ENCODE peak calls at places on chromosomes 16 and 17, in nine cellular contexts. D is psoas muscle, V is endodermal cell, C is activated B cell treated with CpG ODN at 0.5 μM for 24 hours, I is mesothelial cell of epicardium, P is upper lobe of right lung, H is brain microvascular endothelial cell, L is AG09309, R is esophagus squamous epithelium. M is an unnamed sample.
A peak's percentile ranks its signal among the peaks of the same experiment; 100 is the strongest.

GRCh38 chr17:20784100-20784665 is 204.7 kb downstream of the CDRT15L2 start:
- DNase-seq in C (no peak), D (no peak), V (peak; percentile 18), H (no peak), R (no peak), L (no peak), I (no peak), P (no peak), M (peak; percentile 56)

GRCh38 chr17:18258356-18259038 is at the start of gene FLII:
- DNase-seq in D (no peak), I (peak; percentile 60), V (peak; percentile 90), H (no peak), C (peak; percentile 66), R (no peak), L (no peak), P (no peak), M (no peak)

GRCh38 chr17:20852541-20853370 is 190.1 kb downstream of the USP22 start:
- DNase-seq in L (no peak), D (peak; percentile 41), I (peak; percentile 70), C (no peak), R (no peak), V (peak; percentile 93), H (no peak), P (no peak), M (no peak)

GRCh38 chr16:59046335-59046734 is 312.2 kb upstream of the GOT2 start:
- DNase-seq in L (no peak), D (no peak), R (no peak), C (no peak), V (no peak), P (no peak), H (no peak), I (no peak), M (no peak)

GRCh38 chr16:47460301-47460754 is 535 bp downstream of the ITFG1 start:
- DNase-seq in D (no peak), V (no peak), R (no peak), C (no peak), I (no peak), P (no peak), L (no peak), H (no peak), M (no peak)

GRCh38 chr17:12789075-12789975 is at the start of gene ARHGAP44:
- DNase-seq in P (peak; percentile 87), C (peak; percentile 51), L (no peak), V (peak; percentile 97), R (no peak), I (peak; percentile 82), D (peak; percentile 71), H (peak; percentile 40), M (peak; percentile 80)

GRCh38 chr16:4574919-4575705 is 19.0 kb downstream of the C16orf96 start:
- DNase-seq in H (no peak), D (no peak), P (no peak), C (no peak), R (no peak), I (no peak), V (peak; percentile 81), L (no peak), M (no peak)

GRCh38 chr16:19294156-19294649 is 8.7 kb downstream of the CLEC19A start:
- DNase-seq in H (no peak), I (no peak), V (no peak), D (peak; percentile 49), R (no peak), P (peak; percentile 81), L (no peak), C (peak; percentile 18), M (no peak)

GRCh38 chr16:83971165-83972130 is 3.4 kb downstream of the NECAB2 start:
- DNase-seq in D (no peak), I (no peak), P (no peak), L (no peak), R (no peak), C (no peak), H (no peak), V (no peak), M (no peak)

GRCh38 chr16:8962393-8963009 is 1.2 kb downstream of the USP7 start:
- DNase-seq in H (no peak), D (peak; percentile 24), I (peak; percentile 54), C (peak; percentile 55), V (peak; percentile 71), P (peak; percentile 69), L (no peak), R (peak; percentile 14), M (no peak)

GRCh38 chr16:73171901-73172619 is 124.1 kb upstream of the ZFHX3 start:
- DNase-seq in P (no peak), D (no peak), C (no peak), H (no peak), L (no peak), R (no peak), I (no peak), V (peak; percentile 71), M (no peak)

GRCh38 chr16:73171380-73171779 is 123.5 kb upstream of the ZFHX3 start:
- DNase-seq in L (no peak), V (peak; percentile 75), C (no peak), D (no peak), P (no peak), H (no peak), I (no peak), R (no peak), M (no peak)

GRCh38 chr16:73170587-73170986 is 122.7 kb upstream of the ZFHX3 start:
- DNase-seq in V (no peak), I (no peak), L (no peak), H (no peak), C (no peak), D (no peak), R (no peak), P (no peak), M (no peak)

GRCh38 chr16:73173396-73173795 is 125.5 kb upstream of the ZFHX3 start:
- DNase-seq in I (no peak), R (no peak), H (no peak), V (peak; percentile 59), D (no peak), P (no peak), L (no peak), C (no peak), M (no peak)

DNA sequence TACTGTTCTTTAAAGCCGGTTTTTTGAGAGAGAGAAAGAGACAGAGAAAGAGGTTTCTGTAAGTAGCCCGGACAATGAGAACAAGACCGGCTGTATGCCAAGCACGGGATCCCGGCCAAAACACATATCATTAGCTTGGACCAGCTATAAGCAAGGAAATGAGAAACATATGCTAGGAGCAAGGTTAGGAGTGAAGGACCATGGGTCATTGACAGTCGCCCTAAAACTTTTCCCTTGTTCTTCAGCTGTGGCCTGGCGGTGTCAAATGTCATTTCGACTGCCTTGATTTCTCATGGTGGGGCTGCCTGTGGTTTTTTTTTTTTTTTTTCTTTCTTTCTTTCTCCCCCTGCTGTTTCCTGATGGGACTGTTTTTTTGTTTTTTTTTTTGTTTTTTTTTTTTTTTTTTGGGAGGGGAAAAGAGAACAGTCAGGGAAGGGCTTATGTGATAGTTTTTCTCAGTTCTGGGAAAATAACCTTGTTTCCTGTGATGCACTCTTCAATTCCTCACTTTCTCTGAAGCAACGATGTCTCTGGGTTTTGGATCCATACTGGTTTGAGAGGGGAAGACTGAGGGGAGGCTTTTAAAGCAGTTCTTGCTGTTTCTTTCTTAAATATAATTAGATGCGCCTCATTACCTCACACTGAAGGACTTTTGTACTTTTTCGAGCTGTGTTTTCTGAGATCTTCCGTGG is 124.8 kb upstream of the ZFHX3 start:
- DNase-seq in H (peak; percentile 76), P (peak; percentile 76), V (peak; percentile 75), C (no peak), I (peak; percentile 74), L (peak; percentile 76), R (no peak), D (peak; percentile 76), M (peak; percentile 74)
- TF ChIP-seq CTCF in H (peak; percentile 49), P (peak; percentile 36), V (peak; percentile 60), C (no peak), I (peak; percentile 67), L (peak; percentile 41), R (no peak), D (peak; percentile 36), M (peak; percentile 73)

DNA sequence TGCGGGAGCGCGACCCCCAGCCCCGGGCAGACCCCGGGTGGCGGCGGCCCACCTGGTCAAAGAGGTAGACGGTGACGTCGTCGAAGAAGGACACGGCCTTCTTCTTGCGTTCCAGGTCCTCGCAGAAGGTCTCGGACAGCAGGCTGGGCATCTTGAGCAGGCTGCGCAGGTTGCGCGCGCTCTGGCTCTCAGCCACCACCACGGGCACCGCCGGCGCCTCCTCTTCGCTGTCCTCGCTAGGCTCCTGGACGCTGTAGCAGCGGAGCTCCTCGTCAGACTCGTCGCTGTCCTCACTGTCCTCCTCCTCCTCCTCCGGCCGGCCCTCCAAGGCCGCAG is 45.2 kb upstream of the PVALEF start:
- DNase-seq in L (no peak), R (no peak), P (no peak), C (no peak), V (no peak), H (no peak), D (no peak), I (no peak), M (no peak)
- TF ChIP-seq CTCF in L (no peak), R (no peak), P (no peak), C (no peak), V (no peak), H (no peak), D (no peak), I (no peak), M (no peak)

GRCh38 chr17:38485146-38485468 is 56.8 kb downstream of the ARHGAP23 start:
- DNase-seq in C (no peak), I (no peak), L (no peak), D (no peak), R (no peak), V (no peak), P (no peak), H (no peak), M (no peak)
- TF ChIP-seq CTCF in C (no peak), I (peak; percentile 2), L (no peak), D (no peak), R (no peak), V (no peak), P (no peak), H (no peak), M (no peak)

GRCh38 chr17:28365487-28365886 is 488 bp upstream of the SEBOX start:
- DNase-seq in C (no peak), D (no peak), I (no peak), L (no peak), R (no peak), H (no peak), P (peak; percentile 41), V (no peak), M (no peak)

GRCh38 chr17:28368306-28368831 is 1.7 kb downstream of the VTN start:
- DNase-seq in C (no peak), P (peak; percentile 55), V (no peak), R (no peak), L (no peak), H (no peak), I (no peak), D (no peak), M (no peak)

GRCh38 chr17:28364665-28365363 is at the start of gene SEBOX:
- DNase-seq in V (no peak), H (no peak), R (no peak), C (no peak), P (peak; percentile 54), D (no peak), I (no peak), L (no peak), M (no peak)

GRCh38 chr17:28367641-28368305 is 2.3 kb downstream of the VTN start:
- DNase-seq in D (no peak), R (no peak), H (no peak), I (no peak), L (no peak), C (no peak), V (no peak), P (peak; percentile 57), M (no peak)

DNA sequence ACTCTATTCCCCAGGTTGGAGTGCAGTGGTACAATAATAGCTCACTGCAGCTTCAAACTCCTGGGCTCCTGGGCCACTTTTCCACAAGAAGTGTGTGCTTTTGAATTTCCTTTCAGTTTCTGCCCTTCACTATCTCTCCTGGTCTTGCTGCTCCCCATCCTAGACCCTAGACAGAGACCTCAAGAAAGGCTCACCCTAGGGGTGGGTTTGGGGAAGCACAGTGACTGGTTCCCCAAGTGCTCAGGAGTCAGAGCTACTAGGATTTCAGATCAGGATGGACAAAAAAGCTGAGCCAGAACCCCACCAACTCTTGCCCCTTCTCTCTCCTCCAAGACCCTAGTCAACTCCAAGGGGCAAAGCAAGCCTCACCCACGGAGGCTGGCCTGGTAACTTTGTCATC is 1.6 kb upstream of the SEBOX start:
- DNase-seq in I (no peak), P (no peak), C (no peak), D (no peak), H (no peak), V (peak; percentile 64), R (no peak), L (no peak), M (no peak)
- TF ChIP-seq CTCF in I (no peak), P (peak; percentile 4), C (no peak), D (no peak), H (peak; percentile 39), V (peak; percentile 38), R (no peak), L (no peak), M (peak; percentile 14)